ENCODE peak calls at places on chromosomes 16 and 17, in ten cellular contexts. Q is stimulated activated naive CD4-positive, alpha-beta T cell; Y is AG04450; U is NCI-H446; F is GM04503; M is lower leg skin; S is activated naive CD4-positive, alpha-beta T cell treated with Interleukin-2 at 50 U/mL for 16 hours; K is fibroblast of the conjunctiva; T is T-helper 2 cell; N is T follicular helper cell. H is an unnamed sample.

GRCh38 chr17:7019406-7019805 is 3.4 kb upstream of the BCL6B start:
- DNase-seq in Q (no peak), Y (no peak), U (no peak), F (no peak), M (no peak), S (no peak), K (no peak), T (no peak), N (no peak), H (no peak)

GRCh38 chr17:49343273-49343672 is 18.8 kb downstream of the ZNF652 start:
- DNase-seq in Q (no peak), Y (no peak), U (no peak), F (no peak), M (no peak), S (no peak), K (no peak), T (no peak), N (no peak), H (no peak)

GRCh38 chr17:31413081-31413799 is 21.8 kb downstream of the RAB11FIP4 start:
- DNase-seq in Q (no peak), Y (no peak), U (no peak), F (no peak), M (no peak), S (no peak), K (no peak), T (no peak), N (no peak), H (no peak)

GRCh38 chr17:30200086-30200485 is 35.4 kb downstream of the SLC6A4 start:
- DNase-seq in Q (no peak), Y (no peak), U (peak), F (no peak), M (no peak), S (no peak), K (no peak), T (no peak), N (no peak), H (no peak)

GRCh38 chr17:9080983-9081382 is 59.7 kb downstream of the NTN1 start:
- DNase-seq in Q (no peak), Y (no peak), U (no peak), F (no peak), M (no peak), S (no peak), K (no peak), T (no peak), N (no peak), H (no peak)

GRCh38 chr16:3879887-3880564 is 487 bp downstream of the CREBBP start:
- DNase-seq in Q (peak), Y (no peak), U (peak), F (no peak), M (peak), S (peak), K (peak), T (peak), N (peak), H (peak)

GRCh38 chr16:84375773-84376172 is 7.4 kb downstream of the ATP2C2 start:
- DNase-seq in Q (no peak), Y (no peak), U (no peak), F (no peak), M (no peak), S (no peak), K (no peak), T (no peak), N (no peak), H (no peak)

GRCh38 chr16:68296693-68297092 is 14.1 kb downstream of the SLC7A6OS start:
- DNase-seq in Q (no peak), Y (no peak), U (no peak), F (no peak), M (no peak), S (no peak), K (no peak), T (no peak), N (no peak), H (no peak)

GRCh38 chr16:83533193-83533592 is 274.6 kb upstream of the HSBP1 start:
- DNase-seq in Q (no peak), Y (no peak), U (no peak), F (no peak), M (no peak), S (no peak), K (no peak), T (no peak), N (no peak), H (no peak)

GRCh38 chr17:32525116-32525515 is 38.3 kb downstream of the CDK5R1 start:
- DNase-seq in Q (no peak), Y (peak), U (no peak), F (peak), M (no peak), S (no peak), K (no peak), T (no peak), N (no peak), H (no peak)

GRCh38 chr16:10984509-10984908 is 40.1 kb downstream of the CLEC16A start:
- DNase-seq in Q (no peak), Y (peak), U (no peak), F (no peak), M (no peak), S (no peak), K (no peak), T (no peak), N (no peak), H (no peak)

GRCh38 chr16:10923650-10924214 is 18.5 kb downstream of the DEXI start:
- DNase-seq in Q (no peak), Y (no peak), U (no peak), F (no peak), M (no peak), S (no peak), K (no peak), T (no peak), N (no peak), H (peak)

GRCh38 chr17:12422632-12423031 is 243.1 kb upstream of the MYOCD start:
- DNase-seq in Q (no peak), Y (no peak), U (no peak), F (no peak), M (no peak), S (no peak), K (no peak), T (no peak), N (no peak), H (no peak)

GRCh38 chr16:67447508-67448076 is 16.7 kb downstream of the HSD11B2 start:
- DNase-seq in Q (peak), Y (peak), U (peak), F (no peak), M (no peak), S (peak), K (peak), T (no peak), N (peak), H (peak)

GRCh38 chr17:17070931-17071330 is 28.7 kb downstream of the MPRIP start:
- DNase-seq in Q (no peak), Y (no peak), U (no peak), F (no peak), M (no peak), S (no peak), K (no peak), T (no peak), N (no peak), H (peak)